ENCODE peak calls at places on chromosomes 5 and 9, in four cellular contexts. F is GM12892, T is sigmoid colon, W is endothelial cell of umbilical vein. E is an unnamed sample.

GRCh38 chr5:90917928-90918327 is 359.3 kb downstream of the ADGRV1 start:
- DNase-seq in F (no peak), T (no peak), W (no peak), E (no peak)

GRCh38 chr5:62043289-62044274 is 262.4 kb upstream of the KIF2A start:
- DNase-seq in F (no peak), T (no peak), W (no peak), E (no peak)

GRCh38 chr5:125349432-125349831 is 603.0 kb upstream of the ZNF608 start:
- DNase-seq in F (no peak), T (no peak), W (no peak), E (no peak)

GRCh38 chr9:14258840-14259239 is 55.1 kb downstream of the NFIB start:
- DNase-seq in F (no peak), T (no peak), W (no peak), E (no peak)

GRCh38 chr5:133144245-133144981 is 92.6 kb downstream of the HSPA4 start:
- DNase-seq in F (no peak), T (no peak), W (no peak), E (no peak)

GRCh38 chr5:55986931-55987330 is 7.8 kb downstream of the IL6ST start:
- DNase-seq in F (no peak), T (no peak), W (no peak), E (no peak)

GRCh38 chr9:36640982-36641381 is 68.3 kb downstream of the MELK start:
- DNase-seq in F (no peak), T (no peak), W (no peak), E (no peak)

GRCh38 chr5:58357121-58357520 is 102.8 kb downstream of the PLK2 start:
- DNase-seq in F (no peak), T (no peak), W (no peak), E (no peak)

GRCh38 chr9:36976371-36977030 is 57.6 kb downstream of the PAX5 start:
- DNase-seq in F (no peak), T (no peak), W (no peak), E (no peak)

GRCh38 chr5:135429326-135429725 is 17.8 kb downstream of the DCANP1 start:
- DNase-seq in F (no peak), T (no peak), W (no peak), E (no peak)

GRCh38 chr5:14240366-14240765 is 97.2 kb downstream of the TRIO start:
- DNase-seq in F (no peak), T (no peak), W (no peak), E (no peak)

GRCh38 chr5:3011764-3012017 is 260.2 kb upstream of the IRX2 start:
- DNase-seq in F (no peak), T (no peak), W (no peak), E (no peak)

GRCh38 chr5:112417931-112418358 is 1.1 kb downstream of the EPB41L4A start:
- DNase-seq in F (peak), T (no peak), W (peak), E (peak)

GRCh38 chr5:95184924-95185323 is 100.0 kb downstream of the MCTP1 start:
- DNase-seq in F (no peak), T (no peak), W (no peak), E (no peak)

DNA sequence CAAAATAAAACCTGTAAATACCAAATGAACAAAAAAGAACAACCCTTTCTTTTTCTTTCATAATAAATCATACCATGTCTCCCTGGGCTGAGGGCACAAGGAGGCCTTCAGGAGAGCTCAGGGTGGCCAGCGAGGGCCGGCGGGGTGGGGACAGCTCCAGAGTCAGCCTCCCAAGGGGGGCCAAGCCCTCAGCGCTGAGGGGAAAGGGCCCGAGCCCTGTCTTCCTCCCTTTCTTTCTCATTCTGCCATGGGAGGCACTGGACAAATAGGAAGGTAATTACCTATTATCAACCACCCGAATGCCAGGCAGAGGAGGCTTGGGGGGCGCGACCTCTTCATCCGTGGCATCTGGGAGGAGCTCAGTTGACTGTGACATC is 83.5 kb downstream of the PRRT1B start:
- DNase-seq in F (no peak), T (no peak), W (no peak), E (no peak)
- TF ChIP-seq POLR2AphosphoS5 in F (no peak), T (no peak), W (no peak), E (no peak)

GRCh38 chr9:111298831-111299603 is 31.0 kb downstream of the OR2K2 start:
- DNase-seq in F (no peak), T (peak), W (peak), E (peak)
- TF ChIP-seq POLR2AphosphoS5 in F (no peak), T (peak), W (no peak), E (no peak)

GRCh38 chr9:129139993-129140396 is 28.8 kb downstream of the PTPA start:
- DNase-seq in F (peak), T (peak), W (peak), E (peak)
- TF ChIP-seq POLR2AphosphoS5 in F (no peak), T (peak), W (peak), E (no peak)

DNA sequence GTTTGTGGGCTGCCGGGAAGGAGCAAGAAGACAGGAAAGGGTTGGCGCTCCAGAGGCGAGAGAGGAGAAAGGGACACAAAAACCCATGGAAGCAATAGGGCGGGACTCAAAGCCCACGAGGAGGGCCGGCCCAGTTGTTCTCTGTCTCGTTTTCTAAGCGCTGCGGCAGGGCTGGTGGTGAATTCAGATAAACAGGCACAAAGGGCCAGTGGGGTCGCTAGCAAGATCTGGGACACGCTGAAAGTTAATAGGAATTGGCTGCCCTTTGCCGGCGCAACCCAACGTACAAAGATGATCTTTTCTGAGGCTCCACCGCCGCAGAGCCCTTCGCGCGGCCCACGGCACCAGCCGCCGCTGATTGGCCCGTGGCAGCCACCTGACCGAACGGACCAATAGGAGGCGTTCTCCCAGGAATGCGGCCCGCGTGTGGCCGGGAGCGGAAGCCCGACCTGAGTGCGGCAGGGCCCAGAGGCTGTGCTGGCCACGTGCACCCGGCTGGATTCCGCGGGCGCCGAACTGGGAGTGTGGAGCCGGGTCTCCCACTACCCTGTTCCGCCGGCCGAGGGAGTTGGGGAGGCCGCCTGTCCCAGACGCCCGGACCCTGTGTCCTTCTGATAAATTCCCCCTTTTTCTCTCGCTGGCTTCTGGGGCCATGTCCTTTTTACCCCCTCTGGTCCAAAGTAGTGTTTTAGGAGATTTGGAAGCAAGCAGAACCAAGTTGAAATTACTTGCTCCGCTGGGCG is 16.8 kb upstream of the NSD1 start:
- DNase-seq in F (peak), T (peak), W (peak), E (peak)
- TF ChIP-seq POLR2AphosphoS5 in F (no peak), T (peak), W (peak), E (no peak)

DNA sequence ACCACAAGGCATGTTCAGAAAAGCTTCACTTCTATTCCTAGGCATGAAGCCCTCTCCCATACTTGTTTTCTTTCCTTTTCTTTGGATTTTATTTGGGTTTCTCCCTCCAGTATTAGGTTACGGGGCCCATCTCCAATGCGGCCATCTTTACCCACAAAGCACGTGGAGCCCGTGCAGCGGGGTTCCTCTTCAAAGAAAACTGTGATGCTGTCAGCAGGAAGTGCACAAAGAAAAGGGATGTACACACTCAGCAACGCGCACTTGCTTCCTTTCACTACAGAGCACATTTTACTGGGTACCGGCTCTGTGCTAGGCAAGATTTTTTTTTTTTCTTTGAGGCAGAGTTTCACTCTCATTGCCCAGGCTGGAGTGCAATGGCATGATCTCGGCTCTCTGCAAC is 106.6 kb downstream of the COL23A1 start:
- DNase-seq in F (no peak), T (no peak), W (no peak), E (no peak)
- TF ChIP-seq POLR2AphosphoS5 in F (no peak), T (no peak), W (no peak), E (no peak)

DNA sequence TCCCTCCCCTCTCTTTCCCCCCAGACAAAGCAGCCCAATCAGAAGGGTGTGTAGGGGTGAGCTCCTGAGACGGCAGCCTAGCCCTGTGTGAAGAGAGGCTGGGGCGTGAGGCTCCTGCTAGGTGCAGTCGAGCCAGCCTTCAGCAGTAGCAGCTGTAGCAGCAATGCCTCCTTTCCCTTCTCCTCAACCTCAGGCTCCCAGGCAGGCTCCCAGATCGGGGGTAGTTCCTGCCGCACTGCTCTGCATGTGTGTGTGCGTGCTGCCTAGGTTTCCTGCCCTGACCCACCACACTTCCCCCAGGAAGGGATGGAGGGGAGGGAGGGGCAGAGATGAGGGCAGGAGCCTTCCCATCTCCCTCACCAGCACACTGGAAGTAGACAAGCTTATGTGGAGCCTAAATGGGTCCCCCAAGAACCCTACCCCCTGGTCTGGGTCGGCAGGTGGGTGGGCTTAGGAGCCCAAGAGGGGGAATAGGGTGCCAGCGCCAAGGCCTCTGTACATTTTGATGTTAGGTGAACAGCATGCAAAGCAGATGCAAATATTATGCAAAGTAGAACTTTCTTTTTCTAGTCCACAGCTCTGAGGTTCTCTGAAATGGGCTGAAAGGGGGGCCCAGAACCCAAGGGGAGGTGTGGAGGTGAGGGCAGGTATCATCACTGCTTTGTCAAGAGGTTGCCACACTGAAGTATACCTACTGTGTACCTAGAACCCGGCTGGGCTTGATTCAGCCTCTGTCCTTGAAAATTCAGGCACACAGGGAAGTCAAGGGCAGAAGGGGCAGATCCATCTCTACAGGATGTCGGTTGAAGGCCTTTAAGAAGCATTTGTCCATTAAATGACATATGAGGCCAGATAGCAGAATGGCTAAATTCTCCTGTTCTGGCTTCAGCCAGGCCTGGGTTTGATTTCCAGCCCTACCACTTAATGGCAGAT is 57.8 kb downstream of the CXXC5 start:
- DNase-seq in F (no peak), T (no peak), W (no peak), E (no peak)
- TF ChIP-seq POLR2AphosphoS5 in F (no peak), T (no peak), W (no peak), E (no peak)

DNA sequence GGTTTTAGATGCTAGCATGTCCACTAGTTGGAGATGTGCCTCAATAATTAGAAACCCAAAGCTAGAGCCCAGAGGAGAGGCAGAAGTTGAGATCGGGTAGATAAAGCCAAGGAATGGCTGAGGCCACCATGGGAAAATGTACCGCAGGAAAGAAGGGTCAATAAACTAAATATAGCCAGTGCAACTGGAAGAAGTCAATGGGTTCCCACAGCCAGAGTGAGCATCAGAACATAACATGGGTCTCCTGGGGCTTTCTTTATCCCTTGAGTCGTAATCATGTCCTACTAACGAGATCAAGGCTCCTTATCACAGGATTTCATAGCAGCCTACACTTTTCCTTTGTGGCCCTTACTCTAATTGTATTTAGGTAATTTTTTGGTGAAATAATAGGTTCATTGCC is 61.7 kb downstream of the FRMD3 start:
- DNase-seq in F (no peak), T (no peak), W (no peak), E (no peak)
- TF ChIP-seq POLR2AphosphoS5 in F (no peak), T (no peak), W (no peak), E (no peak)

DNA sequence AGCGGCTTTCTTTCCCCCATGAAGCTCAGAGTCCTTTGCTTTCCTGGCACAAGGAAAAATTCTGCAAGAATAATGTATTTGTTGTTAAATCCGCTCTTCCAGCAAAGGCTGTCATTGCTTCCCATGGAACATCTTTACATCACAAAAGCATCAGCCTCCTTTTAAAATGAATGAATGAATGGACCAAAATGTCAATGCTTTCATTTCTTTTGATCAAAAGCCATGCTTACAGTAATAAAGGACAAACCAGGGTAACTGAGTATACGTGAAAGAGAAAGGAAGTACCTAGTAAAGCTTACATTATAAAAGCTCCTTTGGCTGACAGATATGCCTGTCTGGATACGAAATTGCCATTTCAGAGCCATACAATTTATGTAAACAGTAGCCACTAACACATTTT is 356.0 kb downstream of the ADAMTS6 start:
- DNase-seq in F (no peak), T (no peak), W (no peak), E (no peak)
- TF ChIP-seq POLR2AphosphoS5 in F (no peak), T (no peak), W (no peak), E (no peak)

DNA sequence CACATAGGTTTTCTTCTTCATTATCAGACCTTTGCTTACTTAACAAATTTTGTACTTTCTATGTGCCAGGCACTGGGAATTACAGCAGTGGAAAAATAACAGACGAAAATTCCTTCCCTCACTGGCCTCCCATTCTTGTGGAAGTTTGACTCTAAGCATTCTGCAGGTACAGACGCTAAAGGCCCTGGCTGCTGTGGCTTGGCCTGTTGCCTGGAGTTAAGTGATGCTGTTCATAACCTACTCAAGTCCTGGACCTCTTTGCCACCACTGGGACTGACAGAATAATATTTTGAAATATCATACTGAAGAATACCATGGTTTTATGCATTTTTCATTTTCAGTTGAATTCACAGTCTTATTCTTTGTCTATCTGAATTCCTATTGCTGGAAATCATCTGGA is 97.3 kb upstream of the SPATA31C2 start:
- DNase-seq in F (no peak), T (no peak), W (no peak), E (no peak)
- TF ChIP-seq POLR2AphosphoS5 in F (no peak), T (no peak), W (no peak), E (no peak)

GRCh38 chr9:90642570-90643539 is at the start of gene DIRAS2:
- DNase-seq in F (no peak), T (no peak), W (peak), E (no peak)
- TF ChIP-seq POLR2AphosphoS5 in F (no peak), T (no peak), W (no peak), E (no peak)